ENCODE peak calls at places on chromosomes 6 and 20, in five cellular contexts. One of them, this sample, is unnamed.

GRCh38 chr20:48335421-48336090 is 492.2 kb downstream of the PREX1 start:
- DNase-seq in stimulated activated CD4-positive, alpha-beta T cell treated with anti-CD3 and anti-CD28 coated beads, Interleukin-12 subunit alpha, Interleukin-12 subunit beta, amount 100 ng/mL, for 4 hours: no peak
- DNase-seq in neural progenitor cell: no peak
- DNase-seq in activated CD8-positive, alpha-beta T cell treated with anti-CD3 and anti-CD28 coated beads for 36 hours: no peak
- DNase-seq in progenitor cell of endocrine pancreas: no peak
- DNase-seq in this sample: no peak

GRCh38 chr20:31560900-31561598 is 44.0 kb upstream of the ID1 start:
- DNase-seq in activated CD8-positive, alpha-beta T cell treated with anti-CD3 and anti-CD28 coated beads for 36 hours: no peak
- DNase-seq in stimulated activated CD4-positive, alpha-beta T cell treated with anti-CD3 and anti-CD28 coated beads, Interleukin-12 subunit alpha, Interleukin-12 subunit beta, amount 100 ng/mL, for 4 hours: no peak
- DNase-seq in neural progenitor cell: no peak
- DNase-seq in progenitor cell of endocrine pancreas: no peak
- DNase-seq in this sample: no peak

GRCh38 chr6:3359091-3359752 is 97.6 kb downstream of the SLC22A23 start:
- DNase-seq in progenitor cell of endocrine pancreas: no peak
- DNase-seq in activated CD8-positive, alpha-beta T cell treated with anti-CD3 and anti-CD28 coated beads for 36 hours: no peak
- DNase-seq in stimulated activated CD4-positive, alpha-beta T cell treated with anti-CD3 and anti-CD28 coated beads, Interleukin-12 subunit alpha, Interleukin-12 subunit beta, amount 100 ng/mL, for 4 hours: no peak
- DNase-seq in neural progenitor cell: no peak
- DNase-seq in this sample: no peak

GRCh38 chr6:30411515-30412207 is 66.7 kb downstream of the RPP21 start:
- DNase-seq in progenitor cell of endocrine pancreas: peak; percentile 29
- DNase-seq in stimulated activated CD4-positive, alpha-beta T cell treated with anti-CD3 and anti-CD28 coated beads, Interleukin-12 subunit alpha, Interleukin-12 subunit beta, amount 100 ng/mL, for 4 hours: peak; percentile 52
- DNase-seq in neural progenitor cell: peak; percentile 79
- DNase-seq in activated CD8-positive, alpha-beta T cell treated with anti-CD3 and anti-CD28 coated beads for 36 hours: peak; percentile 75
- DNase-seq in this sample: peak; percentile 51

GRCh38 chr6:70590387-70590786 is 23.7 kb downstream of the SDHAF4 start:
- DNase-seq in progenitor cell of endocrine pancreas: no peak
- DNase-seq in activated CD8-positive, alpha-beta T cell treated with anti-CD3 and anti-CD28 coated beads for 36 hours: no peak
- DNase-seq in stimulated activated CD4-positive, alpha-beta T cell treated with anti-CD3 and anti-CD28 coated beads, Interleukin-12 subunit alpha, Interleukin-12 subunit beta, amount 100 ng/mL, for 4 hours: no peak
- DNase-seq in neural progenitor cell: no peak
- DNase-seq in this sample: no peak

GRCh38 chr6:100693249-100693927 is 187.7 kb downstream of the ASCC3 start:
- DNase-seq in progenitor cell of endocrine pancreas: no peak
- DNase-seq in stimulated activated CD4-positive, alpha-beta T cell treated with anti-CD3 and anti-CD28 coated beads, Interleukin-12 subunit alpha, Interleukin-12 subunit beta, amount 100 ng/mL, for 4 hours: no peak
- DNase-seq in activated CD8-positive, alpha-beta T cell treated with anti-CD3 and anti-CD28 coated beads for 36 hours: no peak
- DNase-seq in neural progenitor cell: no peak
- DNase-seq in this sample: no peak

GRCh38 chr6:73476722-73477121 is 15.2 kb downstream of the MTO1 start:
- DNase-seq in stimulated activated CD4-positive, alpha-beta T cell treated with anti-CD3 and anti-CD28 coated beads, Interleukin-12 subunit alpha, Interleukin-12 subunit beta, amount 100 ng/mL, for 4 hours: no peak
- DNase-seq in progenitor cell of endocrine pancreas: no peak
- DNase-seq in activated CD8-positive, alpha-beta T cell treated with anti-CD3 and anti-CD28 coated beads for 36 hours: no peak
- DNase-seq in neural progenitor cell: no peak
- DNase-seq in this sample: no peak

GRCh38 chr20:45300961-45301360 is 5.7 kb upstream of the RBPJL start:
- DNase-seq in progenitor cell of endocrine pancreas: peak; percentile 43
- DNase-seq in stimulated activated CD4-positive, alpha-beta T cell treated with anti-CD3 and anti-CD28 coated beads, Interleukin-12 subunit alpha, Interleukin-12 subunit beta, amount 100 ng/mL, for 4 hours: no peak
- DNase-seq in activated CD8-positive, alpha-beta T cell treated with anti-CD3 and anti-CD28 coated beads for 36 hours: peak; percentile 78
- DNase-seq in neural progenitor cell: peak; percentile 68
- DNase-seq in this sample: peak; percentile 55

GRCh38 chr6:122578961-122579360 is 31.2 kb upstream of the PKIB start:
- DNase-seq in neural progenitor cell: no peak
- DNase-seq in progenitor cell of endocrine pancreas: no peak
- DNase-seq in stimulated activated CD4-positive, alpha-beta T cell treated with anti-CD3 and anti-CD28 coated beads, Interleukin-12 subunit alpha, Interleukin-12 subunit beta, amount 100 ng/mL, for 4 hours: no peak
- DNase-seq in activated CD8-positive, alpha-beta T cell treated with anti-CD3 and anti-CD28 coated beads for 36 hours: no peak
- DNase-seq in this sample: no peak

GRCh38 chr6:169643521-169643920 is 58.3 kb downstream of the WDR27 start:
- DNase-seq in activated CD8-positive, alpha-beta T cell treated with anti-CD3 and anti-CD28 coated beads for 36 hours: no peak
- DNase-seq in stimulated activated CD4-positive, alpha-beta T cell treated with anti-CD3 and anti-CD28 coated beads, Interleukin-12 subunit alpha, Interleukin-12 subunit beta, amount 100 ng/mL, for 4 hours: no peak
- DNase-seq in progenitor cell of endocrine pancreas: no peak
- DNase-seq in neural progenitor cell: no peak
- DNase-seq in this sample: no peak

GRCh38 chr6:72552938-72553337 is 68.9 kb upstream of the KCNQ5 start:
- DNase-seq in activated CD8-positive, alpha-beta T cell treated with anti-CD3 and anti-CD28 coated beads for 36 hours: no peak
- DNase-seq in stimulated activated CD4-positive, alpha-beta T cell treated with anti-CD3 and anti-CD28 coated beads, Interleukin-12 subunit alpha, Interleukin-12 subunit beta, amount 100 ng/mL, for 4 hours: no peak
- DNase-seq in progenitor cell of endocrine pancreas: no peak
- DNase-seq in neural progenitor cell: no peak
- DNase-seq in this sample: no peak

GRCh38 chr6:158894192-158894591 is 75.0 kb upstream of the EZR start:
- DNase-seq in activated CD8-positive, alpha-beta T cell treated with anti-CD3 and anti-CD28 coated beads for 36 hours: no peak
- DNase-seq in stimulated activated CD4-positive, alpha-beta T cell treated with anti-CD3 and anti-CD28 coated beads, Interleukin-12 subunit alpha, Interleukin-12 subunit beta, amount 100 ng/mL, for 4 hours: no peak
- DNase-seq in progenitor cell of endocrine pancreas: no peak
- DNase-seq in neural progenitor cell: peak; percentile 59
- DNase-seq in this sample: no peak

GRCh38 chr6:89483111-89483720 is 50.3 kb downstream of the ANKRD6 start:
- DNase-seq in stimulated activated CD4-positive, alpha-beta T cell treated with anti-CD3 and anti-CD28 coated beads, Interleukin-12 subunit alpha, Interleukin-12 subunit beta, amount 100 ng/mL, for 4 hours: no peak
- DNase-seq in neural progenitor cell: peak; percentile 56
- DNase-seq in progenitor cell of endocrine pancreas: no peak
- DNase-seq in activated CD8-positive, alpha-beta T cell treated with anti-CD3 and anti-CD28 coated beads for 36 hours: no peak
- DNase-seq in this sample: no peak

GRCh38 chr6:12112540-12113189 is 100.6 kb downstream of the HIVEP1 start:
- DNase-seq in neural progenitor cell: no peak
- DNase-seq in progenitor cell of endocrine pancreas: no peak
- DNase-seq in activated CD8-positive, alpha-beta T cell treated with anti-CD3 and anti-CD28 coated beads for 36 hours: no peak
- DNase-seq in stimulated activated CD4-positive, alpha-beta T cell treated with anti-CD3 and anti-CD28 coated beads, Interleukin-12 subunit alpha, Interleukin-12 subunit beta, amount 100 ng/mL, for 4 hours: no peak
- DNase-seq in this sample: no peak